ENCODE peak calls at places on chromosomes 16 and 17, in eight cellular contexts. I is IMR-90, S is K562, U is H1, Y is A549, J is OCI-LY7, G is GM12878, Q is mammary epithelial cell. M is an unnamed sample.

GRCh38 chr16:16158741-16159374 is 64.4 kb downstream of the ABCC6 start:
- DNase-seq in I (peak), S (no peak), U (no peak), Y (no peak), J (no peak), G (no peak), Q (peak), M (no peak)

GRCh38 chr16:81445143-81445922 is 725 bp downstream of the CMIP start:
- DNase-seq in I (peak), S (peak), U (no peak), Y (peak), J (peak), G (no peak), Q (peak), M (peak)

GRCh38 chr16:61374071-61374470 is 662.2 kb downstream of the CDH8 start:
- DNase-seq in I (no peak), S (no peak), U (no peak), Y (no peak), J (no peak), G (no peak), Q (no peak), M (no peak)

GRCh38 chr16:9134739-9135138 is 43.3 kb downstream of the HAPSTR1 start:
- DNase-seq in I (peak), S (peak), U (no peak), Y (peak), J (peak), G (no peak), Q (no peak), M (peak)

GRCh38 chr16:27434141-27435051 is 32.4 kb downstream of the IL21R start:
- DNase-seq in I (no peak), S (no peak), U (no peak), Y (no peak), J (no peak), G (no peak), Q (no peak), M (no peak)

GRCh38 chr16:21653571-21653970 is 1.2 kb upstream of the IGSF6 start:
- DNase-seq in I (no peak), S (no peak), U (no peak), Y (no peak), J (no peak), G (no peak), Q (no peak), M (no peak)

GRCh38 chr17:74736423-74737298 is at the start of gene RAB37:
- DNase-seq in I (no peak), S (peak), U (no peak), Y (peak), J (peak), G (no peak), Q (no peak), M (no peak)

GRCh38 chr16:88570691-88571092 is 489 bp downstream of the ZC3H18 start:
- DNase-seq in I (no peak), S (peak), U (no peak), Y (no peak), J (peak), G (no peak), Q (peak), M (peak)

GRCh38 chr16:50301626-50302471 is 35.5 kb downstream of the ADCY7 start:
- DNase-seq in I (peak), S (no peak), U (no peak), Y (peak), J (no peak), G (no peak), Q (peak), M (no peak)

GRCh38 chr16:59044616-59045015 is 310.5 kb upstream of the GOT2 start:
- DNase-seq in I (no peak), S (no peak), U (no peak), Y (no peak), J (no peak), G (no peak), Q (no peak), M (no peak)

GRCh38 chr16:28899882-28900600 is 21.8 kb downstream of the ATP2A1 start:
- DNase-seq in I (no peak), S (no peak), U (no peak), Y (no peak), J (no peak), G (no peak), Q (no peak), M (no peak)
- H3K4me2 ChIP-seq in I (no peak), S (no peak), U (no peak), Y (no peak), J (no peak), G (no peak), Q (no peak), M (no peak)

GRCh38 chr17:50619489-50619888 is 15.2 kb upstream of the ABCC3 start:
- DNase-seq in I (no peak), S (no peak), U (no peak), Y (no peak), J (no peak), G (no peak), Q (no peak), M (no peak)

GRCh38 chr17:50620237-50620636 is 14.4 kb upstream of the ABCC3 start:
- DNase-seq in I (no peak), S (no peak), U (no peak), Y (no peak), J (no peak), G (no peak), Q (no peak), M (no peak)

GRCh38 chr17:50615818-50616217 is 18.9 kb upstream of the ABCC3 start:
- DNase-seq in I (peak), S (no peak), U (no peak), Y (no peak), J (no peak), G (no peak), Q (no peak), M (no peak)

GRCh38 chr17:50618941-50619340 is 15.7 kb upstream of the ABCC3 start:
- DNase-seq in I (no peak), S (no peak), U (no peak), Y (no peak), J (no peak), G (no peak), Q (no peak), M (no peak)

GRCh38 chr17:50618300-50618699 is 16.4 kb upstream of the ABCC3 start:
- DNase-seq in I (peak), S (no peak), U (no peak), Y (no peak), J (no peak), G (no peak), Q (no peak), M (no peak)
- TF ChIP-seq CTCF in I (no peak), S (no peak), U (no peak), Y (no peak), J (no peak), G (no peak), Q (no peak), M (no peak)

GRCh38 chr17:39197380-39198185 is at the start of gene CACNB1:
- DNase-seq in I (peak), S (peak), U (no peak), Y (peak), J (peak), G (no peak), Q (peak), M (peak)
- H3K4me2 ChIP-seq in I (peak), S (peak), U (peak), Y (peak), J (peak), G (peak), Q (peak), M (peak)

GRCh38 chr16:84614914-84615813 is 2.7 kb downstream of the COTL1 start:
- DNase-seq in I (no peak), S (no peak), U (no peak), Y (no peak), J (no peak), G (no peak), Q (no peak), M (no peak)
- TF ChIP-seq CTCF in I (no peak), S (no peak), U (no peak), Y (no peak), J (no peak), G (no peak), Q (no peak), M (no peak)

M was measured in MM.1S.